ENCODE peak calls at places on chromosome 11, in six cellular contexts. N is H7; L is GM23248; H is naive thymus-derived CD4-positive, alpha-beta T cell; K is fibroblast of lung; A is cardiac muscle cell. S is an unnamed sample. For H3K36me3 and H3K27me3, the result is how much of the 10 kb centered on the place peaks cover.

GRCh38 chr11:1834791-1835670 is at the start of gene SYT8:
- DNase-seq in N (peak), L (no peak), A (no peak), H (no peak), K (no peak), S (peak)

GRCh38 chr11:122141757-122142156 is 25.7 kb upstream of the BLID start:
- DNase-seq in A (no peak), H (no peak), K (no peak), L (no peak), N (no peak), S (no peak)

GRCh38 chr11:45173064-45173463 is 26.6 kb downstream of the PRDM11 start:
- DNase-seq in H (no peak), K (no peak), A (no peak), N (no peak), L (no peak), S (no peak)

GRCh38 chr11:90556026-90556425 is 333.2 kb upstream of the CHORDC1 start:
- DNase-seq in H (no peak), A (no peak), L (no peak), N (no peak), K (no peak), S (no peak)

GRCh38 chr11:85752890-85753581 is 57.9 kb downstream of the SYTL2 start:
- DNase-seq in K (no peak), N (no peak), L (no peak), A (no peak), H (peak), S (no peak)

GRCh38 chr11:34633990-34634725 is 13.3 kb downstream of the EHF start:
- DNase-seq in K (peak), A (no peak), L (peak), H (peak), N (no peak), S (no peak)

GRCh38 chr11:95067042-95067827 is 516 bp downstream of the SRSF8 start:
- DNase-seq in N (peak), K (peak), H (peak), L (peak), A (peak), S (peak)

GRCh38 chr11:64500176-64501013 is 90.6 kb upstream of the SLC22A12 start:
- DNase-seq in H (no peak), A (no peak), L (peak), K (no peak), N (no peak), S (peak)

GRCh38 chr11:78168539-78169477 is 19.6 kb downstream of the KCTD21 start:
- DNase-seq in N (no peak), K (peak), A (peak), H (no peak), L (peak), S (peak)

GRCh38 chr11:46649180-46649738 is 31.9 kb downstream of the ATG13 start:
- DNase-seq in N (no peak), K (peak), A (no peak), L (peak), H (no peak), S (peak)

GRCh38 chr11:122706689-122707088 is 51.2 kb downstream of the UBASH3B start:
- DNase-seq in A (no peak), K (peak), H (no peak), L (peak), N (no peak), S (no peak)

GRCh38 chr11:328012-328411 is 7.4 kb upstream of the IFITM3 start:
- DNase-seq in H (no peak), A (no peak), L (no peak), N (peak), K (no peak), S (no peak)

GRCh38 chr11:126497581-126498109 is 142.2 kb downstream of the ST3GAL4 start:
- DNase-seq in L (peak), H (no peak), N (no peak), K (no peak), A (no peak), S (no peak)

GRCh38 chr11:122209619-122210377 is 93.8 kb upstream of the BLID start:
- DNase-seq in A (no peak), N (no peak), K (peak), H (no peak), L (peak), S (peak)

DNA sequence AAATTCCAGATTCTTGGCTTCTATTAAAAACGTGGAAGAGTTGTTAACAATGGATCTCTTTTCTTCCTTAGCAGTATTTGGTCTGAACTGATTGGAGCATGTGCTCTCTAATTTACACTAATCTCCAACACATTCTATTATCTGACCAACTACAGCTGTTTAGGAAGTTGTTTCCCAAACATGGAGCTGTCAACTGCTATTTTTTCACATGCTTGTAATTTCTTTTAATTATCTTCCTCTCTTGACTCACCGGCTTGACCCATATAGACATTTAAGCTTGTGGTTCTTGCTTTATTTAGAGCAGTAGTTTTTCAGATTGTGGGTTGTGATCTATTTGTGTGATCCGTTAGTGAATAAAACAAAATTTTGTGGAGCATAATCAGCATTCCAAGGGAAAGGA is 40.8 kb downstream of the CTNND1 start:
- DNase-seq in L (no peak), K (no peak), N (no peak), A (no peak), H (no peak), S (no peak)
- H3K36me3 ChIP-seq in L (half or more), K (under half), N (under half), A (half or more), H (under half), S (half or more)

GRCh38 chr11:68038226-68038717 is 553 bp upstream of the TCIRG1 start:
- DNase-seq in L (no peak), H (no peak), N (peak), A (peak), K (no peak), S (no peak)

GRCh38 chr11:68038718-68039525 is at the start of gene TCIRG1:
- DNase-seq in A (peak), L (peak), N (peak), H (peak), K (peak), S (peak)

GRCh38 chr11:68040957-68041591 is 2.2 kb downstream of the TCIRG1 start:
- DNase-seq in A (no peak), N (peak), H (no peak), L (no peak), K (no peak), S (no peak)

GRCh38 chr11:68040121-68040956 is 1.5 kb downstream of the TCIRG1 start:
- DNase-seq in A (peak), K (peak), N (peak), H (peak), L (peak), S (peak)

GRCh38 chr11:68039526-68040086 is 781 bp downstream of the TCIRG1 start:
- DNase-seq in N (peak), A (no peak), K (no peak), H (no peak), L (peak), S (no peak)
- H3K4me3 ChIP-seq in N (peak), A (no peak), K (peak), H (peak), L (peak), S (peak)

DNA sequence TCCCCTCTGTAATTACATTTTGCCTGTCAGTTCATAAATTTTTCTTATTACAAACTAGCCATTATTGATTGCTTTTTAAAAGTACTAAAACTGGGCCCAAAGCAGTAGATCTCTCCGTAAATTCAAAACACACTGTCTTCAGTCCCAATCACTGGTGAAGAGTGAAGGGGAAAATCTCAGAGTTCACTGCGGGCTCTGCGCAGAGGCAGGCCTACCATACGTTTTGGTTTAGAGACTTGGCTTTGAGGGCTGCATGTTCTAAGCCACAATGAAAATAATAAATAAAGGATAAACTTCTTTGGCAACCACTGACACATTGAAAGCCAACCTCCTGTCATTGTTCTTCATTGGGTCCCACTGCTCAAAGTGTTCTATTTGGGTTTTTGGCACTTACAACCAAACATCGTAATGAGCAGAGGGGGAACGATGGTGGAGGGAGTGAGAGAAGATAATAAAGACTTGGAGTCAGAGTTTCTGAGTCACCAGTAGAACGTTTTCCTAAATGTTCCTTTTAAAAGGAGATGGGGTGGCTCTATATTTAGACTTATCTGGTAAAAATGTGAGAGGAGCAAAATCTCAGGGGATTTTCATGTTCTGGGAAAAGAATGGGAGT is 472.9 kb downstream of the SOX6 start:
- DNase-seq in A (no peak), H (no peak), L (no peak), N (no peak), K (peak), S (no peak)
- H3K27me3 ChIP-seq in A (under half), H (under half), L (under half), N (under half), K (under half), S (under half)

GRCh38 chr11:61846351-61846750 is 18.3 kb downstream of the FADS2 start:
- DNase-seq in K (no peak), N (no peak), A (no peak), L (no peak), H (no peak), S (no peak)
- H3K36me3 ChIP-seq in K (under half), N (half or more), A (half or more), L (under half), H (under half), S (under half)

GRCh38 chr11:65652511-65653228 is 10.0 kb downstream of the RELA start:
- DNase-seq in H (peak), A (peak), N (peak), L (peak), K (peak), S (peak)

GRCh38 chr11:65651589-65652510 is 10.9 kb downstream of the RELA start:
- DNase-seq in K (peak), L (peak), H (no peak), N (no peak), A (no peak), S (no peak)

GRCh38 chr11:65655570-65656332 is 7.0 kb downstream of the RELA start:
- DNase-seq in N (peak), K (no peak), L (no peak), H (no peak), A (no peak), S (no peak)

GRCh38 chr11:65654375-65655349 is 8.1 kb downstream of the RELA start:
- DNase-seq in H (no peak), K (no peak), N (peak), L (no peak), A (no peak), S (no peak)

DNA sequence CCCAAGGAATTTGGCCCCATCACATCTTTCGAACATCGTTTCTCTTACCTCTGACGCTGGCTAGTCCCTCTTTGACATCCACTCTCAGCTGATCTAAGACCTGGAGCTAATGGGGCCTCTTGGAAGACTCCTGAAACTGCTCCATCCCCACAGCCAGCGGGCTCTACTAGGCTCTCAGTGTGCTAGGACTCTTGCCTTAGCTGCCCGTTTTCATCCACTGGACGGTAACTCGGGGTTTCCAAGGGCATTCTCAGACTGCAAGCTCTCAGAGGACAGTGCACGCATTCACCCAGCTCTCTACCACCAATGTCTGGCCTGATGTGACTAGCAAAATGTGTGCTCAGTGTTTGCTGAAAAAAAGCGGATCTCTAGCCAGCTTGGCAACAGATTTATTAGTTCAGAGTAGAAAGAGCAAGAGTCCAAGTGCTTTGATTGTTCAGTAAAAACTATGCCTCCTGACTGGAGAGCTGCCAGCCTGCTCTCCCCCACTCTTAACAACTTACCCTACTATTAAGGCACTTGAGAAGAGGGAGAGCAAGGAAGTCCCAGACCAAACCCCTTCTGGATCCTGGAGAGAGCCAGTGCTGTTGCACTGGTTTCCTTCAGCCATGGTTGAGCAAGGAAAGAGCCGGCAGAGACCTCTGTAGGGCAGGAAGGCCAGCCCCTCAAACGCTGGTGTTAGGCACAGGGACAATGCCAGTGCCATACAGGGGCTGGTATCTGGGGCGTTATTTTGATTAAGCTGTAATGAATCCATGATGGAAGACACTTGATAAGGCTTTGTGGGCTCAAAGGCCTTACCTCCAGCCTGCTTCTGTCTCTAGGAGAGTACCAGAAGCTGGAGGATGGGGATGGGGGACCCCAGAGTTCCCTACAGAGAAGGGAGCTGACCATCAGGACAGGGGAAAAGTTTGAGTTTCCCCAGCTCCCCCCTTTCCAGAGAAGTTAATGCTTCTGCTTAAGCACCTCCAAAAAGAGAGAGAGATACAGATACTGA is 9.2 kb downstream of the RELA start:
- DNase-seq in L (peak), H (no peak), K (no peak), N (peak), A (no peak), S (no peak)
- H3K4me3 ChIP-seq in L (peak), H (peak), K (peak), N (peak), A (peak), S (peak)

DNA sequence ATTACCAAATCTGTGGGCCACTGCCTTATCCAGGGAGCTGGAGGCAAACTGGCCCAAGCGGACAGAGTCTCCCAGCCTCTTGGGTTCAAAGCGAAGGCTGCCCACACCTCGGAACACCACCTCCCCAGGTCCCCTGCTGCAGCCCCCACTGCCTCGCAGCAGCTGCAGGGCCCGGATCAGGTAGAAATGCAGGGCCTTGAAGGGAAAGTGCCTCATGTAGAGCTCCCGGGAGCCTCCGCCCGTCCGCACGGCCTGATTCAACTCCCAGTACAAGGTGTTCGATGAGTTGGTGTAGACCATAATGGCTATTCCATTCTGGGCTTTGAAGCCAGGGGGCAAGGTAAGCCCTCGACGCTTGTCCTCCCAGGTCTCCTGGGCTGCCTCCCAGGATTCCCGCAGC is 2.0 kb downstream of the ART5 start:
- DNase-seq in L (no peak), H (no peak), N (no peak), K (no peak), A (no peak), S (no peak)
- H3K27me3 ChIP-seq in L (under half), H (under half), N (under half), K (under half), A (under half), S (under half)

DNA sequence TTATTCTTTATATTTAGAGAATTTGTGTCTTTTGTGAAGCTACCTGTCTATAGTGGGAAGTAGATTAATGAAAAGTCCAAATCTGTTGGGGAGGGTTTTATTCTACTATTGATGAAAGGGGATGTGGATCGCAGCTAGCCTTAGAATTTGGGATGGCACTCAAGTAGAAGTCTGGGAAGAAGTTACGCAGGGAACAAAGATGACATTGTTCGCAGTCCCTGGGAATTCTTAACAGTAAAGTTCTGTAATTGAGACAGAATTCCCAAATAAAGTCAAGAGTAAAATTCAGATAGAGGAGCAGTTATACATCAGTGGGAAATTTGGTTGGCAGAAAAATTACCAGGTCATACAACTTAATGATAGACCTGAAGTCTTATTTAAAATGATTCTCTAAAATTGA is 64.1 kb downstream of the ATM start:
- DNase-seq in A (no peak), N (no peak), H (no peak), K (no peak), L (no peak), S (no peak)
- H3K36me3 ChIP-seq in A (under half), N (under half), H (half or more), K (under half), L (under half), S (under half)

GRCh38 chr11:80844110-80844509 is 1403.3 kb upstream of the TENM4 start:
- DNase-seq in H (no peak), A (no peak), K (no peak), L (no peak), N (no peak), S (no peak)

GRCh38 chr11:80846442-80846841 is 1405.6 kb upstream of the TENM4 start:
- DNase-seq in H (no peak), K (no peak), N (no peak), A (no peak), L (no peak), S (no peak)

GRCh38 chr11:80846979-80847378 is 1406.1 kb upstream of the TENM4 start:
- DNase-seq in L (no peak), A (no peak), H (no peak), N (no peak), K (no peak), S (no peak)

GRCh38 chr11:80841716-80842115 is 1400.9 kb upstream of the TENM4 start:
- DNase-seq in H (no peak), A (no peak), N (no peak), K (peak), L (peak), S (no peak)

GRCh38 chr11:80843266-80843974 is 1402.6 kb upstream of the TENM4 start:
- DNase-seq in A (no peak), K (no peak), L (no peak), N (no peak), H (no peak), S (no peak)
- H3K4me3 ChIP-seq in A (no peak), K (no peak), L (no peak), N (no peak), H (no peak), S (no peak)

DNA sequence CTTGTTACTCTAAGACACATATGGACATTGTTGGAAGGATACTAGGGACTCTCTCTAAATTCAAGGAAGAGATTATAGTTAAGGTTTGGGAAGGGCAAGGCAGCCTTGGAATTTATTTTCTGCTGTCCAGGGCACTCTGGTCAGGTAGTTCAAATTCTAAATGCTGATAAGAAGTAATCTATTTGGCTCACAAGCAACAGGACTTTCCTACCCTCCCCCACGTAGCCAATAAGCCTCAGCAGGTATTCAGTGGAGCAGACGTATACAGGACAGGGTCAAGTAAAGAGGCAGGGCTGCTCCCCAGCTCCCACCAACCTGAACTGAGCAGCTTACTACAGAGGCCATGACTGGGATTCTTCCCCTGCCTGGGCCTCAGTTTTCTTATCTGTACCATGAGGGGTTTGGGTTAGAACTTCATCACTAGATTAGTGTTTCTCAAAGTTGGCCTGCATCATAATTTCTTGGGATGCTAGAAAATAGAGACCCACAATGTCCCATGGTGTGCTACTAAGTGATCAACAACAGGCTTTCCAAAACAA is 6.1 kb upstream of the INSC start:
- DNase-seq in H (no peak), N (no peak), K (no peak), L (no peak), A (no peak), S (no peak)
- H3K27me3 ChIP-seq in H (under half), N (under half), K (under half), L (under half), A (under half), S (under half)

GRCh38 chr11:74615988-74616387 is 23.6 kb downstream of the POLD3 start:
- DNase-seq in N (no peak), K (no peak), L (no peak), A (no peak), H (no peak), S (no peak)
- H3K36me3 ChIP-seq in N (under half), K (under half), L (under half), A (under half), H (under half), S (half or more)